ENCODE peak calls at places on chromosome X, in ten cellular contexts. One of them, this sample, is unnamed.

GRCh38 chrX:118974908-118975671 is 672 bp downstream of the LONRF3 start:
- DNase-seq in heart left ventricle: peak; percentile 22
- DNase-seq in WERI-Rb-1: peak; percentile 10
- DNase-seq in GM23338: peak; percentile 60
- DNase-seq in osteoblast: no peak
- DNase-seq in cardiac muscle cell: peak; percentile 22
- DNase-seq in endothelial cell of umbilical vein: peak; percentile 36
- DNase-seq in AG09309: no peak
- DNase-seq in fibroblast of mammary gland: no peak
- DNase-seq in GM06990: peak; percentile 30
- DNase-seq in this sample: no peak

GRCh38 chrX:68332156-68332823 is 101.0 kb downstream of the OPHN1 start:
- DNase-seq in heart left ventricle: no peak
- DNase-seq in fibroblast of mammary gland: peak; percentile 25
- DNase-seq in osteoblast: peak; percentile 69
- DNase-seq in cardiac muscle cell: no peak
- DNase-seq in GM06990: no peak
- DNase-seq in AG09309: no peak
- DNase-seq in endothelial cell of umbilical vein: no peak
- DNase-seq in GM23338: peak; percentile 49
- DNase-seq in WERI-Rb-1: no peak
- DNase-seq in this sample: no peak

GRCh38 chrX:12814434-12814833 is 23.2 kb downstream of the PRPS2 start:
- DNase-seq in GM06990: peak; percentile 35
- DNase-seq in WERI-Rb-1: peak; percentile 29
- DNase-seq in heart left ventricle: peak; percentile 20
- DNase-seq in fibroblast of mammary gland: peak; percentile 59
- DNase-seq in cardiac muscle cell: peak; percentile 28
- DNase-seq in endothelial cell of umbilical vein: peak; percentile 65
- DNase-seq in GM23338: peak; percentile 62
- DNase-seq in AG09309: peak; percentile 18
- DNase-seq in osteoblast: no peak
- DNase-seq in this sample: no peak

GRCh38 chrX:36867143-36867542 is 141.0 kb upstream of the FAM47C start:
- DNase-seq in WERI-Rb-1: no peak
- DNase-seq in osteoblast: peak; percentile 27
- DNase-seq in GM23338: peak; percentile 41
- DNase-seq in endothelial cell of umbilical vein: peak; percentile 29
- DNase-seq in AG09309: no peak
- DNase-seq in GM06990: no peak
- DNase-seq in heart left ventricle: no peak
- DNase-seq in cardiac muscle cell: peak; percentile 75
- DNase-seq in fibroblast of mammary gland: peak; percentile 28
- DNase-seq in this sample: no peak

GRCh38 chrX:76279007-76279406 is 106.1 kb downstream of the PBDC1 start:
- DNase-seq in GM06990: peak; percentile 11
- DNase-seq in GM23338: peak; percentile 69
- DNase-seq in osteoblast: peak; percentile 63
- DNase-seq in heart left ventricle: peak; percentile 21
- DNase-seq in cardiac muscle cell: peak; percentile 43
- DNase-seq in WERI-Rb-1: peak; percentile 48
- DNase-seq in fibroblast of mammary gland: peak; percentile 57
- DNase-seq in AG09309: peak; percentile 5
- DNase-seq in endothelial cell of umbilical vein: peak; percentile 40
- DNase-seq in this sample: peak; percentile 7

GRCh38 chrX:51461053-51462050 is 35.0 kb downstream of the NUDT11 start:
- DNase-seq in AG09309: no peak
- DNase-seq in WERI-Rb-1: no peak
- DNase-seq in endothelial cell of umbilical vein: peak; percentile 34
- DNase-seq in cardiac muscle cell: peak; percentile 46
- DNase-seq in fibroblast of mammary gland: peak; percentile 56
- DNase-seq in GM23338: peak; percentile 61
- DNase-seq in GM06990: no peak
- DNase-seq in heart left ventricle: no peak
- DNase-seq in osteoblast: peak; percentile 18
- DNase-seq in this sample: no peak

GRCh38 chrX:116240446-116240845 is 69.9 kb downstream of the AGTR2 start:
- DNase-seq in osteoblast: no peak
- DNase-seq in GM06990: no peak
- DNase-seq in cardiac muscle cell: no peak
- DNase-seq in endothelial cell of umbilical vein: no peak
- DNase-seq in fibroblast of mammary gland: peak; percentile 20
- DNase-seq in GM23338: no peak
- DNase-seq in AG09309: no peak
- DNase-seq in heart left ventricle: no peak
- DNase-seq in WERI-Rb-1: no peak
- DNase-seq in this sample: no peak

GRCh38 chrX:20362268-20363002 is 95.7 kb upstream of the RPS6KA3 start:
- DNase-seq in GM23338: no peak
- DNase-seq in heart left ventricle: no peak
- DNase-seq in endothelial cell of umbilical vein: peak; percentile 46
- DNase-seq in WERI-Rb-1: no peak
- DNase-seq in osteoblast: peak; percentile 65
- DNase-seq in fibroblast of mammary gland: peak; percentile 64
- DNase-seq in AG09309: no peak
- DNase-seq in GM06990: no peak
- DNase-seq in cardiac muscle cell: no peak
- DNase-seq in this sample: no peak

GRCh38 chrX:27336466-27337091 is 126.6 kb downstream of the PPP4R3C start:
- DNase-seq in WERI-Rb-1: peak; percentile 53
- DNase-seq in osteoblast: peak; percentile 73
- DNase-seq in endothelial cell of umbilical vein: peak; percentile 16
- DNase-seq in AG09309: no peak
- DNase-seq in heart left ventricle: no peak
- DNase-seq in fibroblast of mammary gland: peak; percentile 4
- DNase-seq in GM06990: no peak
- DNase-seq in cardiac muscle cell: peak; percentile 47
- DNase-seq in GM23338: peak; percentile 53
- DNase-seq in this sample: no peak

DNA sequence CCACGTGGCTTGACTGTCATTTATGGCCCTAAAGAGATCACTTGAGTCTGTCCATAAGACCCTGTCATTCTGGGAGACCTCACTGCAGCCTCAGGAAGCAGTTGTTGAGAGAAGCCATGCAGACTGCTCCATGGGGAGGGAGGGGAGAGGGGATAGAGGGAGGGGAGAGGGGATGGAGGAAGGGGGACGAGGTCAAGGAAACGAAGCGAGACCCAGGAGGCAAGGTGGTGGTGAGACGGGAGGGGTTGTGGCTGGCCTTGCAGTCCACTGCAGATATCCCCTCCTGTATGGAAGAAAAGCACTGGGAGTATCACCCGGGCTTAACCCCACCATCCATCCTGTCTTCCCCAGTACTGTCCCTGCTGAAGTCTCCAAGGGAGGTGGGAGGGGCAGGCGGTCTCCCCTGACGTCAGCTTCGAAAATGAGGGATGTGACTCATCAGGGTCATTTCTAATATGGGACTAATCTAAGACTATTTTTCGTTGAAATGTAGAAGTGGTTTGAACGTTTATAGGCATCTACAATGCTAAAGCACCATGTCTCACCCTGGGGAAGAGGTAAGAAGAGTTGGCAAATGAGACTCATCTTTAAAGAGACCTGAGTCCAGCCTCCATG is 5.6 kb downstream of the TMEM255A start:
- DNase-seq in AG09309: no peak
- DNase-seq in endothelial cell of umbilical vein: no peak
- DNase-seq in cardiac muscle cell: no peak
- DNase-seq in heart left ventricle: no peak
- DNase-seq in GM23338: peak; percentile 19
- DNase-seq in osteoblast: no peak
- DNase-seq in WERI-Rb-1: no peak
- DNase-seq in fibroblast of mammary gland: peak; percentile 21
- DNase-seq in GM06990: no peak
- DNase-seq in this sample: no peak
- H3K4me3 ChIP-seq in AG09309: no peak overlapping the region
- H3K4me3 ChIP-seq in endothelial cell of umbilical vein: no peak overlapping the region
- H3K4me3 ChIP-seq in cardiac muscle cell: no peak overlapping the region
- H3K4me3 ChIP-seq in heart left ventricle: no peak overlapping the region
- H3K4me3 ChIP-seq in GM23338: peak overlapping the region; percentile 28
- H3K4me3 ChIP-seq in osteoblast: no peak overlapping the region
- H3K4me3 ChIP-seq in WERI-Rb-1: no peak overlapping the region
- H3K4me3 ChIP-seq in fibroblast of mammary gland: no peak overlapping the region
- H3K4me3 ChIP-seq in GM06990: no peak overlapping the region
- H3K4me3 ChIP-seq in this sample: no peak overlapping the region

DNA sequence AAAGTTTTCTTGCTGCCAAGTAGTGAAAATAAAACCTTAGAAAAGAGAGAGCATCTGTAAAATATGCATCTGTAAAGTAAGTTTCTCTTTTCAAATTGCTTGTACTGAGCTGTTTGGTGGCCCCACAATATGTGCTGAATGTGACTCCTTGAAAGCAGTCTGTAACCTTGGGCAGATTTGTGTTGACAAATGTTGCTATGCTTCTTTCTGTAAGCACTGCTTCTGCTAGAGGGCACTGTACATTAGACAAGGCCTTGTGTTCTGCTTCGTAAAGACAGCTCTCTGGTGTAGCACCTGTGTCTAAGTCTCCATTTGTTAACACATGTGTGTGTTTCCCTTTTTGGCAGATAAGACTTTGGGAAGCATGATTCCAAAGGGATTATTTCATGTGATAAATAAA is 56.6 kb upstream of the NRK start:
- DNase-seq in cardiac muscle cell: peak; percentile 51
- DNase-seq in heart left ventricle: no peak
- DNase-seq in GM06990: no peak
- DNase-seq in GM23338: peak; percentile 1
- DNase-seq in fibroblast of mammary gland: no peak
- DNase-seq in endothelial cell of umbilical vein: no peak
- DNase-seq in AG09309: no peak
- DNase-seq in WERI-Rb-1: no peak
- DNase-seq in osteoblast: no peak
- DNase-seq in this sample: no peak
- TF ChIP-seq CTCF in cardiac muscle cell: no peak
- TF ChIP-seq CTCF in heart left ventricle: no peak
- TF ChIP-seq CTCF in GM06990: no peak
- TF ChIP-seq CTCF in GM23338: peak; percentile 25
- TF ChIP-seq CTCF in fibroblast of mammary gland: no peak
- TF ChIP-seq CTCF in endothelial cell of umbilical vein: no peak
- TF ChIP-seq CTCF in AG09309: no peak
- TF ChIP-seq CTCF in WERI-Rb-1: no peak
- TF ChIP-seq CTCF in osteoblast: no peak
- TF ChIP-seq CTCF in this sample: no peak

GRCh38 chrX:40423299-40423698 is 157.5 kb upstream of the ATP6AP2 start:
- DNase-seq in fibroblast of mammary gland: no peak
- DNase-seq in heart left ventricle: no peak
- DNase-seq in cardiac muscle cell: no peak
- DNase-seq in endothelial cell of umbilical vein: no peak
- DNase-seq in osteoblast: no peak
- DNase-seq in AG09309: no peak
- DNase-seq in GM06990: no peak
- DNase-seq in GM23338: no peak
- DNase-seq in WERI-Rb-1: no peak
- DNase-seq in this sample: no peak

GRCh38 chrX:40418413-40419195 is 162.2 kb upstream of the ATP6AP2 start:
- DNase-seq in GM06990: no peak
- DNase-seq in fibroblast of mammary gland: no peak
- DNase-seq in WERI-Rb-1: no peak
- DNase-seq in osteoblast: no peak
- DNase-seq in AG09309: no peak
- DNase-seq in GM23338: no peak
- DNase-seq in heart left ventricle: no peak
- DNase-seq in endothelial cell of umbilical vein: no peak
- DNase-seq in cardiac muscle cell: no peak
- DNase-seq in this sample: no peak

GRCh38 chrX:40420899-40421729 is 159.7 kb upstream of the ATP6AP2 start:
- DNase-seq in fibroblast of mammary gland: no peak
- DNase-seq in GM06990: peak; percentile 21
- DNase-seq in GM23338: no peak
- DNase-seq in osteoblast: no peak
- DNase-seq in heart left ventricle: peak; percentile 29
- DNase-seq in endothelial cell of umbilical vein: no peak
- DNase-seq in cardiac muscle cell: no peak
- DNase-seq in WERI-Rb-1: no peak
- DNase-seq in AG09309: no peak
- DNase-seq in this sample: no peak

GRCh38 chrX:40422021-40422420 is 158.7 kb upstream of the ATP6AP2 start:
- DNase-seq in GM06990: no peak
- DNase-seq in WERI-Rb-1: no peak
- DNase-seq in fibroblast of mammary gland: no peak
- DNase-seq in AG09309: no peak
- DNase-seq in osteoblast: no peak
- DNase-seq in endothelial cell of umbilical vein: no peak
- DNase-seq in cardiac muscle cell: no peak
- DNase-seq in GM23338: no peak
- DNase-seq in heart left ventricle: no peak
- DNase-seq in this sample: no peak

DNA sequence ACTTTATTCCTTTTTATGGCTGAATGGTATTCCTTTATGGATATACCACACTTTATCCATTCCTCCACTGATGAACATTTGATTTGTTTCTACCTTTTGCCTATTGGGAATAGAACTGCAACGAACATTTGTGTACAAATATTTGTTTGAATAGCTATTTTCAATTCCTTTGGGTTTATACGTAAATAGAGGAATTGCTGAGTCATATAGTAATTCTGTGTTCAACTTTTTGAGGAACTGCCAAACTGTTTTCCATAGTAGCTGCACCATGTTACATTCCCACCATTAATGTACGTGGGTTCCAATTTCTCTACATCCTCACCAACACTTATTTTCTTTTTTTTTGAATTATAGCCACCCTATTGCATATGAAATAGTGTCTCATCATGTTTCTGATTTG is 156.5 kb upstream of the ATP6AP2 start:
- DNase-seq in GM23338: no peak
- DNase-seq in heart left ventricle: no peak
- DNase-seq in WERI-Rb-1: no peak
- DNase-seq in fibroblast of mammary gland: no peak
- DNase-seq in osteoblast: no peak
- DNase-seq in AG09309: no peak
- DNase-seq in cardiac muscle cell: no peak
- DNase-seq in GM06990: no peak
- DNase-seq in endothelial cell of umbilical vein: no peak
- DNase-seq in this sample: no peak
- H3K4me3 ChIP-seq in GM23338: no peak overlapping the region
- H3K4me3 ChIP-seq in heart left ventricle: no peak overlapping the region
- H3K4me3 ChIP-seq in WERI-Rb-1: no peak overlapping the region
- H3K4me3 ChIP-seq in fibroblast of mammary gland: no peak overlapping the region
- H3K4me3 ChIP-seq in osteoblast: no peak overlapping the region
- H3K4me3 ChIP-seq in AG09309: no peak overlapping the region
- H3K4me3 ChIP-seq in cardiac muscle cell: no peak overlapping the region
- H3K4me3 ChIP-seq in GM06990: no peak overlapping the region
- H3K4me3 ChIP-seq in endothelial cell of umbilical vein: no peak overlapping the region
- H3K4me3 ChIP-seq in this sample: no peak overlapping the region

DNA sequence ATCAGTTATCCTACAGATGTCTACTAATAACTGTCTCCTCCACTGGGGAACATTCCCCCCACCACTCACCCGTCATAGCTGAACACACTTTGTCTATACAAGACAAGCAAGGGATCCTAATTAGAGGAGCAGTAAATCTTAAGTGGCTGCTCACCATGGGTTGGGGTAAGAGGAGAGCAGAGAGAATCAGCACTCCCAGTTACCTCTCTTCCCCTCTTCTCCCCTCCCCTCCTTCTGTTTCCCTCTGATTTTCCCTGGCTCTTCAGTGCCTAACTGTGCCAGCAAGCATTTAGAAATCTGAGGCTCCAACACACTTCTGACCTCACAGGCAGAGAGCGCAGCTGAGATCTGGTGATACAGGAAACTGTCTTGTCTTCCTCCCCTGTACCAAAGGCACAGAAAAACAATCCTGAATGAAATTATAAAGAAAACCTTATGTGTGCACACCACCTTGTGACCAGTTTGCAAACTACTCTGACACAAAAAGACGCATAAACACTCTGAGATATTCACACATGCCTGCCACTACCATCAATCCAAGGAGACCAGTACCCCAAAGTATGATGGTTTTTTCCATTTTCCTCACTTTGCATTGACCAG is 82.5 kb upstream of the SMIM10 start:
- DNase-seq in osteoblast: peak; percentile 49
- DNase-seq in heart left ventricle: no peak
- DNase-seq in endothelial cell of umbilical vein: peak; percentile 67
- DNase-seq in GM06990: no peak
- DNase-seq in fibroblast of mammary gland: peak; percentile 72
- DNase-seq in cardiac muscle cell: no peak
- DNase-seq in WERI-Rb-1: no peak
- DNase-seq in AG09309: peak; percentile 8
- DNase-seq in GM23338: no peak
- DNase-seq in this sample: no peak
- TF ChIP-seq CTCF in osteoblast: peak; percentile 37
- TF ChIP-seq CTCF in heart left ventricle: no peak
- TF ChIP-seq CTCF in endothelial cell of umbilical vein: no peak
- TF ChIP-seq CTCF in GM06990: no peak
- TF ChIP-seq CTCF in fibroblast of mammary gland: peak; percentile 13
- TF ChIP-seq CTCF in cardiac muscle cell: peak; percentile 28
- TF ChIP-seq CTCF in WERI-Rb-1: no peak
- TF ChIP-seq CTCF in AG09309: no peak
- TF ChIP-seq CTCF in GM23338: no peak
- TF ChIP-seq CTCF in this sample: peak; percentile 23

This sample was measured in AG04449.